ENCODE peak calls at places on chromosomes 1 and 21, in four cellular contexts. H is neural progenitor cell, Y is suprapubic skin, R is A549. J is an unnamed sample.

GRCh38 chr1:205961405-205961804 is 18.1 kb upstream of the SLC26A9 start:
- DNase-seq in R (no peak), H (no peak), Y (no peak), J (no peak)

GRCh38 chr1:21257431-21258135 is 32.7 kb downstream of the ECE1 start:
- DNase-seq in H (no peak), R (no peak), Y (no peak), J (no peak)

GRCh38 chr1:70204578-70204977 is 801 bp downstream of the LRRC40 start:
- DNase-seq in Y (no peak), R (no peak), H (peak; percentile 22), J (no peak)

GRCh38 chr1:10623391-10624145 is 148.8 kb downstream of the PEX14 start:
- DNase-seq in Y (peak; percentile 36), H (no peak), R (no peak), J (no peak)

GRCh38 chr1:94050675-94051074 is 70.3 kb downstream of the ABCA4 start:
- DNase-seq in H (no peak), Y (no peak), R (no peak), J (no peak)

GRCh38 chr1:178725603-178726517 is 816 bp downstream of the RALGPS2 start:
- DNase-seq in Y (peak; percentile 68), R (peak; percentile 79), H (peak; percentile 86), J (peak; percentile 69)

GRCh38 chr1:29029652-29030051 is 94.1 kb downstream of the TMEM200B start:
- DNase-seq in Y (no peak), H (no peak), R (no peak), J (no peak)

GRCh38 chr21:42594616-42595280 is 58.7 kb upstream of the PDE9A start:
- DNase-seq in H (no peak), R (no peak), Y (no peak), J (no peak)

GRCh38 chr21:41902946-41903345 is 23.8 kb upstream of the PRDM15 start:
- DNase-seq in Y (no peak), R (no peak), H (no peak), J (no peak)

GRCh38 chr1:2494323-2494693 is 18.2 kb downstream of the PLCH2 start:
- DNase-seq in H (no peak), Y (no peak), R (peak; percentile 38), J (no peak)

GRCh38 chr1:219113261-219113660 is 60.4 kb upstream of the LYPLAL1 start:
- DNase-seq in H (no peak), R (no peak), Y (no peak), J (no peak)

GRCh38 chr21:34693192-34693810 is 24.5 kb downstream of the CLIC6 start:
- DNase-seq in R (peak; percentile 28), Y (no peak), H (peak; percentile 78), J (no peak)

GRCh38 chr1:145977486-145978476 is 13.3 kb downstream of the POLR3GL start:
- DNase-seq in Y (peak; percentile 84), R (peak; percentile 82), H (peak; percentile 86), J (peak; percentile 66)

GRCh38 chr21:35274090-35274489 is 225.0 kb upstream of the RUNX1 start:
- DNase-seq in H (no peak), Y (no peak), R (no peak), J (no peak)

GRCh38 chr1:93506140-93506539 is 58.2 kb downstream of the FNBP1L start:
- DNase-seq in R (no peak), H (no peak), Y (no peak), J (no peak)

GRCh38 chr1:39762550-39763540 is 8.3 kb downstream of the OXCT2 start:
- DNase-seq in Y (no peak), R (no peak), H (no peak), J (no peak)

GRCh38 chr1:24418898-24419628 is 3.5 kb downstream of the NIPAL3 start:
- DNase-seq in R (no peak), Y (no peak), H (no peak), J (no peak)

GRCh38 chr1:156937883-156938282 is 17.5 kb downstream of the LRRC71 start:
- DNase-seq in H (no peak), Y (no peak), R (no peak), J (no peak)

GRCh38 chr1:216722841-216723240 is 388 bp downstream of the ESRRG start:
- DNase-seq in Y (no peak), R (no peak), H (peak; percentile 55), J (no peak)

GRCh38 chr1:111571987-111572386 is 47.6 kb upstream of the RAP1A start:
- DNase-seq in Y (no peak), R (no peak), H (peak; percentile 71), J (no peak)

GRCh38 chr1:1325288-1326074 is 879 bp downstream of the CPTP start:
- DNase-seq in H (no peak), Y (no peak), R (no peak), J (no peak)

GRCh38 chr1:181107711-181108110 is 19.2 kb downstream of the IER5 start:
- DNase-seq in H (no peak), R (no peak), Y (no peak), J (no peak)

GRCh38 chr1:206722751-206723499 is 38.2 kb downstream of the MAPKAPK2 start:
- DNase-seq in H (no peak), R (no peak), Y (peak; percentile 60), J (no peak)

GRCh38 chr21:8993943-8994639 is 1527.3 kb upstream of the TPTE start:
- DNase-seq in R (no peak), Y (no peak), H (no peak), J (no peak)

GRCh38 chr1:153849487-153850185 is 73.1 kb downstream of the GATAD2B start:
- DNase-seq in Y (no peak), R (no peak), H (no peak), J (no peak)

GRCh38 chr1:65724151-65724550 is 68.5 kb upstream of the PDE4B start:
- DNase-seq in H (no peak), R (no peak), Y (no peak), J (no peak)

GRCh38 chr1:228400237-228400651 is 6.4 kb downstream of the TRIM11 start:
- DNase-seq in R (no peak), Y (peak; percentile 48), H (no peak), J (no peak)

GRCh38 chr1:59733443-59734141 is 81.2 kb upstream of the HOOK1 start:
- DNase-seq in Y (no peak), H (no peak), R (no peak), J (no peak)

GRCh38 chr1:30332100-30333094 is 391.0 kb downstream of the MATN1 start:
- DNase-seq in H (no peak), R (no peak), Y (no peak), J (no peak)
- TF ChIP-seq CTCF in H (no peak), R (no peak), Y (no peak), J (no peak)

GRCh38 chr1:73811798-73812197 is 386.2 kb downstream of the LRRIQ3 start:
- DNase-seq in H (no peak), Y (no peak), R (no peak), J (no peak)

GRCh38 chr1:73813726-73814125 is 384.2 kb downstream of the LRRIQ3 start:
- DNase-seq in R (no peak), H (peak; percentile 18), Y (no peak), J (no peak)
- TF ChIP-seq CTCF in R (no peak), H (no peak), Y (no peak), J (no peak)

GRCh38 chr1:223670458-223671159 is 5.1 kb upstream of the CAPN8 start:
- DNase-seq in H (peak; percentile 69), Y (no peak), R (peak; percentile 51), J (no peak)
- TF ChIP-seq CTCF in H (peak; percentile 74), Y (no peak), R (peak; percentile 62), J (peak; percentile 22)

GRCh38 chr1:166789286-166789685 is 50.0 kb upstream of the POGK start:
- DNase-seq in R (no peak), Y (no peak), H (no peak), J (no peak)

DNA sequence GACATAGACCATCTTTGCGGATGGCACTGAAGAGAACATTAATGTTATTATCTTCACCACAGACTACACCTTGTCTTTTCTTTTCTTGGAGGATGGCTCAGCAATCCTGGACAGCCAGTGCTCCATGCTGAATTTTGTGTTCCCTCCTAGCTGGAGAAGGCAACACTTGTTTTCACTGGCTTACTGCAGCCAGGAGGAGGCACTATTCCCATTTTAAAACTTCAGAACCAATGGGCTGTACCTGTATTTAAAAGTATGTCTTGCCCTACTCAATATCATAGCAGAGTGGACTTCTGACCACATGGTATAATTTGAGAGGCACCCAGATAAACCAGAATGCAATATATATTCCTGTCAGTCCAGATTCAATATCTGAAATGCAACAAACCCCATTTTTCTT is 53.3 kb upstream of the POGK start:
- DNase-seq in H (no peak), R (no peak), Y (no peak), J (no peak)
- TF ChIP-seq CTCF in H (peak; percentile 12), R (no peak), Y (no peak), J (no peak)

DNA sequence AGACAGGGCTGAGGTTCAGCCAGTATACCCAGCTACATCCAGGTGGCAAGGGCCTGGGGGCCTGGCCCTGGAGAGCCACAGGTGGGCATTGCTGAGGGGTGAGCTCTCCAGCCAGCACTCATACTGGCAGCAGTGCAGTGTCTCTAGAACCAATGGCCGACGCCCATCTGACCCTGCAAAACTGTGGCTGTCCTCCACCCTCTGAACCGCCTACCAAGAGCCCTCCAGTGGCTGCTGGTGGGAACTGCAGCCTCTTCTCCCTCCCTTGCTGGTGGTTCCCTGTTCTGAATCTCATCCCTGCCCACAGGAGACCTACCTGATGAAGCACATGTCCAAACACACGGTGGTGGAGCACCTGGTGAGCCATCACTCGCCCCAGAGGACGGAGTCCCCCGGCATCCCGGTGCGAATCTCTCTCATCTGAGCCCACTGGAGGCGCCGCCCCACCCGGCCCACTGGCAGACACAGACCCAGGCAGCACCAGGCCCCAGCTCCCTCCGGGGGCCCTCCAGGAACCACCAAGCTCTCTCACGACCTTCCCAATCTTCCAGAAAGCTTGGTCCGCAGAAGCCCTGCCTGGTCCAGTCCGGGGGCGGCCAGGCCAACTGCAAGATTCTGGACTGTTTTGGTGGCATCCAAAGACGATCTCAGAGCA is 22.1 kb downstream of the A3GALT2 start:
- DNase-seq in H (peak; percentile 79), Y (peak; percentile 68), R (peak; percentile 58), J (no peak)
- TF ChIP-seq CTCF in H (peak; percentile 76), Y (peak; percentile 46), R (peak; percentile 50), J (peak; percentile 76)

DNA sequence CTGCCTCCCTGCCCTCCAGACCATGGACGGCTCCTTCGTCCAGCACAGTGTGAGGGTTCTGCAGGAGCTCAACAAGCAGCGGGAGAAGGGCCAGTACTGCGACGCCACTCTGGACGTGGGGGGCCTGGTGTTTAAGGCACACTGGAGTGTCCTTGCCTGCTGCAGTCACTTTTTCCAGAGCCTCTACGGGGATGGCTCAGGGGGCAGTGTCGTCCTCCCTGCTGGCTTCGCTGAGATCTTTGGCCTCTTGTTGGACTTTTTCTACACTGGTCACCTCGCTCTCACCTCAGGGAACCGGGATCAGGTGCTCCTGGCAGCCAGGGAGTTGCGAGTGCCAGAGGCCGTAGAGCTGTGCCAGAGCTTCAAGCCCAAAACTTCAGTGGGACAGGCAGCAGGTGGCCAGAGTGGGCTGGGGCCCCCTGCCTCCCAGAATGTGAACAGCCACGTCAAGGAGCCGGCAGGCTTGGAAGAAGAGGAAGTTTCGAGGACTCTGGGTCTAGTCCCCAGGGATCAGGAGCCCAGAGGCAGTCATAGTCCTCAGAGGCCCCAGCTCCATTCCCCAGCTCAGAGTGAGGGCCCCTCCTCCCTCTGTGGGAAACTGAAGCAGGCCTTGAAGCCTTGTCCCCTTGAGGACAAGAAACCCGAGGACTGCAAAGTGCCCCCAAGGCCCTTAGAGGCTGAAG is 935 bp downstream of the ZBTB48 start:
- DNase-seq in H (peak; percentile 18), Y (no peak), R (no peak), J (no peak)
- TF ChIP-seq CTCF in H (no peak), Y (no peak), R (no peak), J (no peak)